ENCODE peak calls at places on chromosomes 7 and 10, in five cellular contexts. A is CD4-positive, alpha-beta T cell; P is HCT116; L is activated T-cell treated with anti-CD3 and anti-CD28 coated beads for 24 hours; F is M059J. R is an unnamed sample.
A peak's percentile ranks its signal among the peaks of the same experiment; 100 is the strongest.

GRCh38 chr7:45598697-45599520 is 24.7 kb downstream of the ADCY1 start:
- DNase-seq in A (no peak), P (no peak), L (no peak), F (no peak), R (peak; percentile 40)

GRCh38 chr10:126536148-126536547 is 134.3 kb downstream of the C10orf90 start:
- DNase-seq in A (no peak), P (no peak), L (no peak), F (no peak), R (no peak)

GRCh38 chr7:40873248-40873647 is 738.4 kb downstream of the SUGCT start:
- DNase-seq in A (no peak), P (no peak), L (no peak), F (no peak), R (no peak)

GRCh38 chr10:71211053-71211452 is 1.3 kb upstream of the UNC5B start:
- DNase-seq in A (no peak), P (no peak), L (no peak), F (no peak), R (no peak)

GRCh38 chr10:77546048-77546447 is 91.6 kb downstream of the KCNMA1 start:
- DNase-seq in A (no peak), P (no peak), L (no peak), F (no peak), R (no peak)

GRCh38 chr7:132276986-132277716 is 299.1 kb downstream of the PLXNA4 start:
- DNase-seq in A (no peak), P (no peak), L (no peak), F (peak; percentile 83), R (no peak)

GRCh38 chr10:4073912-4074311 is 288.9 kb upstream of the KLF6 start:
- DNase-seq in A (no peak), P (no peak), L (no peak), F (peak; percentile 76), R (no peak)

GRCh38 chr7:95545007-95545615 is 51.2 kb downstream of the PDK4 start:
- DNase-seq in A (no peak), P (peak; percentile 47), L (no peak), F (peak; percentile 72), R (no peak)

GRCh38 chr7:55590517-55591281 is 18.4 kb upstream of the VOPP1 start:
- DNase-seq in A (no peak), P (no peak), L (no peak), F (no peak), R (no peak)

GRCh38 chr7:127239814-127240213 is 12.9 kb downstream of the GRM8 start:
- DNase-seq in A (no peak), P (no peak), L (no peak), F (no peak), R (no peak)

GRCh38 chr10:103040424-103040823 is 122.3 kb downstream of the CNNM2 start:
- DNase-seq in A (no peak), P (no peak), L (no peak), F (peak; percentile 86), R (no peak)

GRCh38 chr7:18583305-18583704 is 87.8 kb downstream of the HDAC9 start:
- DNase-seq in A (no peak), P (no peak), L (no peak), F (peak; percentile 87), R (no peak)

GRCh38 chr10:113680172-113681111 is 730 bp downstream of the CASP7 start:
- DNase-seq in A (peak; percentile 45), P (no peak), L (peak; percentile 14), F (peak; percentile 87), R (peak; percentile 64)

GRCh38 chr10:26365681-26366327 is 72.3 kb upstream of the APBB1IP start:
- DNase-seq in A (no peak), P (no peak), L (no peak), F (peak; percentile 17), R (no peak)

GRCh38 chr10:17854044-17854652 is 45.0 kb downstream of the MRC1 start:
- DNase-seq in A (no peak), P (no peak), L (no peak), F (peak; percentile 3), R (no peak)

GRCh38 chr7:41035788-41036187 is 667.1 kb downstream of the INHBA start:
- DNase-seq in A (no peak), P (no peak), L (no peak), F (no peak), R (no peak)

GRCh38 chr7:82443044-82443800 is at the start of gene CACNA2D1:
- DNase-seq in A (no peak), P (no peak), L (no peak), F (no peak), R (no peak)

GRCh38 chr7:144087230-144087629 is 1.2 kb downstream of the OR2A12 start:
- DNase-seq in A (no peak), P (no peak), L (no peak), F (no peak), R (no peak)

GRCh38 chr7:26117142-26117807 is 34.7 kb upstream of the NFE2L3 start:
- DNase-seq in A (no peak), P (no peak), L (no peak), F (peak; percentile 13), R (no peak)

GRCh38 chr7:110534241-110534931 is 556.5 kb upstream of the LRRN3 start:
- DNase-seq in A (no peak), P (no peak), L (no peak), F (peak; percentile 10), R (no peak)

GRCh38 chr7:23098029-23098428 is 7.6 kb upstream of the KLHL7 start:
- DNase-seq in A (no peak), P (no peak), L (no peak), F (no peak), R (no peak)